ENCODE peak calls at places on chromosomes 12 and 14, in seven cellular contexts. T is body of pancreas, Q is cardiac muscle cell, Y is spleen, I is neuronal stem cell, J is psoas muscle, V is uterus. Z is an unnamed sample. For H3K36me3, the result is how much of the 10 kb centered on the place peaks cover.

GRCh38 chr12:48969847-48970701 is 1.5 kb downstream of the WNT10B start:
- DNase-seq in T (no peak), Q (peak), Y (no peak), I (no peak), J (no peak), V (no peak), Z (no peak)

GRCh38 chr12:12070674-12071661 is at the start of gene BCL2L14:
- DNase-seq in T (peak), Q (no peak), Y (no peak), I (no peak), J (no peak), V (no peak), Z (no peak)

GRCh38 chr12:42213023-42213422 is 25.0 kb downstream of the YAF2 start:
- DNase-seq in T (no peak), Q (peak), Y (no peak), I (no peak), J (no peak), V (no peak), Z (no peak)

GRCh38 chr14:99597911-99598600 is 6.0 kb downstream of the CCDC85C start:
- DNase-seq in T (no peak), Q (no peak), Y (no peak), I (no peak), J (no peak), V (no peak), Z (no peak)

GRCh38 chr12:87439990-87440827 is 589.0 kb downstream of the C12orf50 start:
- DNase-seq in T (no peak), Q (no peak), Y (no peak), I (no peak), J (no peak), V (no peak), Z (no peak)

GRCh38 chr12:67354966-67355365 is 85.8 kb downstream of the CAND1 start:
- DNase-seq in T (no peak), Q (no peak), Y (no peak), I (no peak), J (no peak), V (no peak), Z (no peak)

GRCh38 chr12:116434155-116435065 is 124.8 kb upstream of the MAP1LC3B2 start:
- DNase-seq in T (peak), Q (peak), Y (no peak), I (no peak), J (peak), V (peak), Z (no peak)

GRCh38 chr14:23068792-23069412 is 11.6 kb upstream of the CDH24 start:
- DNase-seq in T (peak), Q (peak), Y (no peak), I (peak), J (peak), V (peak), Z (peak)

GRCh38 chr14:77738559-77739250 is 22.3 kb downstream of the SNW1 start:
- DNase-seq in T (peak), Q (no peak), Y (no peak), I (no peak), J (no peak), V (no peak), Z (no peak)

GRCh38 chr12:112961074-112961473 is 17.2 kb upstream of the OAS2 start:
- DNase-seq in T (no peak), Q (no peak), Y (no peak), I (no peak), J (no peak), V (no peak), Z (peak)
- H3K36me3 ChIP-seq in T (under half), Q (under half), Y (half or more), I (under half), J (under half), V (under half), Z (under half)

DNA sequence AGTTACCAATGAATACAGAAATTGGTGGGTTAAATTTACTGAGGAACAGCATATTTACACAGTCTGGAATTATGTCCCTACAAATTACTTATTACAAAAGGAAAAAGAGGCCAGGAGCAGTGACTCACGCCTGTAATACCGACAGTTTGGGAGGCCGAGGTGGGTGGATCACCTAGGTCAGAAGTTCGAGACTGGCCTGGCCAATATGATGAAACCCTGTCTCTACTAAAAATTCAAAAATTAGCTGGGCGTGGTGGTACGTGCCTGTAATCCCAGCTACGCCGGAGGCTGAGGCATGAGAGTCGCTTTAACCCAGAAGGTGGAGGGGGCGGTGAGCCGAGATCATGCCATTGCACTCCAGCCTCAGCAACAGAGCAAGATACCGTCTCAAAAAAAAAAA is 52.6 kb downstream of the HECTD1 start:
- DNase-seq in T (no peak), Q (no peak), Y (no peak), I (no peak), J (no peak), V (no peak), Z (no peak)
- H3K36me3 ChIP-seq in T (under half), Q (half or more), Y (half or more), I (half or more), J (under half), V (under half), Z (under half)

GRCh38 chr12:56304276-56304675 is 4.1 kb upstream of the CS start:
- DNase-seq in T (no peak), Q (no peak), Y (no peak), I (no peak), J (no peak), V (no peak), Z (no peak)

GRCh38 chr12:56311003-56311402 is 4.8 kb downstream of the CNPY2 start:
- DNase-seq in T (no peak), Q (no peak), Y (no peak), I (no peak), J (no peak), V (no peak), Z (no peak)

GRCh38 chr12:56307221-56307965 is 7.3 kb upstream of the CS start:
- DNase-seq in T (no peak), Q (no peak), Y (no peak), I (no peak), J (no peak), V (no peak), Z (no peak)

DNA sequence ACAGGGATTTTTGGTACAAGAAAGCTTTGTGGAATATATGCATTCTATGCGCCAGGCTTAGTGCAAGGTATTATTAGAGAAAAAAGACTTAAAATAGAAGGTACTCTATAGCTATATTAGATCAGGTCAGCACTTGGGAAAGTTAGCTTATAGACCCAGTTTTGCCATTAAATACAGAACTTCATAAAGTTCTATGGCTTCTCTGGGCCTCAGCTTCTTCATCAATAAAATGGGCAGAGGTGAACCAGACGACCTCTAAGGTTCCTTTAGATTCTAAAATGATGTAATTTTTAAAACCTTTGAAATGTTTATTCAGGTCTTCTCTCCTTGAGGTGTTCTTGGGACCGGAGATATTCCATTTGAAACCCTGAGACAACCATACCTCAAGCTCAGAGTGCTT is 7.1 kb downstream of the CNPY2 start:
- DNase-seq in T (no peak), Q (no peak), Y (no peak), I (no peak), J (no peak), V (no peak), Z (no peak)
- H3K36me3 ChIP-seq in T (under half), Q (under half), Y (half or more), I (half or more), J (under half), V (under half), Z (under half)

GRCh38 chr14:104785708-104786080 is 9.9 kb downstream of the AKT1 start:
- DNase-seq in T (no peak), Q (no peak), Y (no peak), I (no peak), J (no peak), V (no peak), Z (no peak)
- H3K36me3 ChIP-seq in T (under half), Q (under half), Y (half or more), I (half or more), J (under half), V (under half), Z (under half)

DNA sequence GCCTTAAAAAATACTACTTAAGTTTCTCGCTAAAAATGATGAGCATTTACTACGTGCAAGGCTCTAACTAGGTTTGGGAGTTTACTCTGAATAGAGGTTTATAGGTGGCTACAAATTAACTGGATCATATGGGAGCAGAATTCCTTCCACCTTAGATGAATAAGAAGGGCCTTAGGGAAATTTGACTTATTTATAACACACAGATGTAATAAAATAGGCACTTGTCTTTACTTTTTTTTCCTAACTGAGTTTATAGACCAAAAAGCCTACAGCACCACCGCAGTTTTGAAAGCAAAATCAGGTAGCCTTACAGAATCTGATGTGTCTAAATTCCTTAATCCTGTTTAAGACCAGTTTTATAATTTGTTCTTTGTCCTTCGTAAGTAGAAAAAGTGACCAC is 10.5 kb downstream of the AEBP2 start:
- DNase-seq in T (no peak), Q (no peak), Y (no peak), I (no peak), J (no peak), V (no peak), Z (no peak)
- H3K36me3 ChIP-seq in T (under half), Q (under half), Y (under half), I (under half), J (under half), V (under half), Z (under half)

GRCh38 chr14:50744242-50744641 is 76.1 kb upstream of the SAV1 start:
- DNase-seq in T (no peak), Q (no peak), Y (no peak), I (no peak), J (no peak), V (no peak), Z (no peak)

GRCh38 chr14:50750323-50750722 is 80.6 kb downstream of the NIN start:
- DNase-seq in T (no peak), Q (no peak), Y (no peak), I (no peak), J (no peak), V (no peak), Z (no peak)

GRCh38 chr14:50740858-50741257 is 72.8 kb upstream of the SAV1 start:
- DNase-seq in T (no peak), Q (no peak), Y (no peak), I (no peak), J (no peak), V (no peak), Z (no peak)

GRCh38 chr14:50741571-50741970 is 73.5 kb upstream of the SAV1 start:
- DNase-seq in T (no peak), Q (no peak), Y (no peak), I (no peak), J (no peak), V (no peak), Z (no peak)

GRCh38 chr14:50745401-50746058 is 77.4 kb upstream of the SAV1 start:
- DNase-seq in T (no peak), Q (no peak), Y (no peak), I (no peak), J (no peak), V (no peak), Z (no peak)
- H3K36me3 ChIP-seq in T (under half), Q (under half), Y (half or more), I (half or more), J (under half), V (under half), Z (under half)

DNA sequence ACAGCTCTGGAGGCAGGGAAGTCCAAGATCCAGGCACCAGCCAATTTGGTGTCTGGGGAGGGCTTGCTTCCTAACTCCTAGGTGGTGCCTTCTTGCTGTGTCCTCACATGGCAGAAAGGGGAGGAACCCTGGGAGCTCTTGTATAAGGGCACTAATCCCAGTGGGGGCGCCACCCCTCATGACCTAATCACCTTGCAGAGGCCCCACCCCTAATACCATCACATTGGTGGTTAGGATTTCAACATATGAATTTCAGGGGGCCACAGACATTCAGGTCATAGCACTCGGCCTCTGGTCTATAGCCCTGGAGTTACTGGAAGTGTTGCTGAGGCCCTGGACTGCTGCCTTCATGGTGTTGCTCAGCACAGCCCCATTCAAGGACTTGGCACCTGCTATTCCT is 14.6 kb downstream of the PSMD9 start:
- DNase-seq in T (no peak), Q (no peak), Y (no peak), I (no peak), J (no peak), V (no peak), Z (no peak)
- H3K36me3 ChIP-seq in T (under half), Q (under half), Y (half or more), I (half or more), J (under half), V (under half), Z (under half)

GRCh38 chr14:103705158-103705523 is 10.1 kb downstream of the XRCC3 start:
- DNase-seq in T (no peak), Q (no peak), Y (peak), I (no peak), J (peak), V (peak), Z (no peak)
- H3K36me3 ChIP-seq in T (under half), Q (under half), Y (half or more), I (half or more), J (under half), V (under half), Z (under half)

Z was measured in Karpas-422.